ENCODE peak calls at places on chromosome 18, in seven cellular contexts. V is CD4-positive, alpha-beta T cell; T is endothelial cell; I is omental fat pad; S is stomach; F is lung; M is dorsolateral prefrontal cortex. G is an unnamed sample.

GRCh38 chr18:11505993-11506392 is 103.4 kb upstream of the SLC35G4 start:
- DNase-seq in F (no peak), I (no peak), V (no peak), T (no peak), S (no peak), M (no peak), G (no peak)

GRCh38 chr18:11259421-11259820 is 110.1 kb upstream of the PIEZO2 start:
- DNase-seq in F (peak; percentile 35), I (no peak), V (no peak), S (no peak), T (peak; percentile 21), M (no peak), G (no peak)

GRCh38 chr18:59419386-59419785 is 60.3 kb upstream of the LMAN1 start:
- DNase-seq in T (no peak), F (no peak), S (no peak), I (no peak), V (no peak), M (no peak), G (no peak)

GRCh38 chr18:29651121-29651675 is 1391.3 kb downstream of the DSC3 start:
- DNase-seq in I (no peak), F (no peak), V (no peak), S (no peak), T (no peak), M (no peak), G (no peak)

GRCh38 chr18:73119574-73119973 is 251.8 kb upstream of the NETO1 start:
- DNase-seq in T (no peak), V (no peak), I (no peak), S (no peak), M (no peak), F (no peak), G (no peak)

GRCh38 chr18:40935423-40935822 is 1019.6 kb upstream of the PIK3C3 start:
- DNase-seq in S (no peak), I (no peak), M (no peak), T (peak; percentile 25), F (no peak), V (no peak), G (no peak)

GRCh38 chr18:51030537-51031258 is 685 bp downstream of the SMAD4 start:
- DNase-seq in V (peak; percentile 56), I (peak; percentile 50), F (peak; percentile 70), T (peak; percentile 68), M (peak; percentile 52), S (peak; percentile 76), G (peak; percentile 51)

GRCh38 chr18:8326763-8327394 is 282.4 kb upstream of the RAB12 start:
- DNase-seq in V (no peak), M (no peak), I (no peak), F (no peak), T (no peak), S (no peak), G (no peak)

GRCh38 chr18:59697236-59697932 is at the start of gene CCBE1:
- DNase-seq in I (peak; percentile 56), F (peak; percentile 69), T (peak; percentile 89), M (peak; percentile 46), S (peak; percentile 79), V (no peak), G (no peak)

GRCh38 chr18:47260138-47260923 is 8.9 kb upstream of the SKOR2 start:
- DNase-seq in T (peak; percentile 90), I (no peak), S (peak; percentile 31), F (peak; percentile 49), V (no peak), M (no peak), G (no peak)

GRCh38 chr18:12091742-12092141 is 1.9 kb upstream of the ANKRD62 start:
- DNase-seq in M (no peak), S (no peak), T (no peak), I (no peak), V (no peak), F (no peak), G (no peak)

GRCh38 chr18:51107082-51107481 is 77.1 kb downstream of the SMAD4 start:
- DNase-seq in I (no peak), V (no peak), S (no peak), T (no peak), F (no peak), M (no peak), G (peak; percentile 72)

GRCh38 chr18:74498712-74499629 is 2.8 kb downstream of the CNDP2 start:
- DNase-seq in F (peak; percentile 82), T (no peak), V (peak; percentile 74), S (peak; percentile 72), I (peak; percentile 31), M (no peak), G (peak; percentile 84)

GRCh38 chr18:286515-287310 is 18.9 kb upstream of the THOC1 start:
- DNase-seq in M (no peak), V (no peak), F (no peak), I (no peak), T (no peak), S (no peak), G (no peak)

GRCh38 chr18:32714571-32715148 is 58.2 kb downstream of the KLHL14 start:
- DNase-seq in S (peak; percentile 36), I (no peak), F (peak; percentile 34), M (peak; percentile 41), T (peak; percentile 68), V (no peak), G (no peak)
- TF ChIP-seq CTCF in S (no peak), I (no peak), F (peak; percentile 6), M (peak; percentile 62), T (peak; percentile 79), V (peak; percentile 51), G (peak; percentile 42)

GRCh38 chr18:43648002-43648401 is 370.7 kb upstream of the SYT4 start:
- DNase-seq in I (no peak), M (no peak), S (no peak), F (no peak), T (no peak), V (no peak), G (no peak)
- TF ChIP-seq CTCF in I (no peak), M (no peak), S (no peak), F (no peak), T (no peak), V (no peak), G (no peak)

GRCh38 chr18:45733535-45733934 is 9.6 kb downstream of the SLC14A1 start:
- DNase-seq in T (no peak), F (no peak), S (no peak), M (no peak), I (no peak), V (no peak), G (no peak)
- TF ChIP-seq CTCF in T (no peak), F (no peak), S (no peak), M (no peak), I (no peak), V (no peak), G (no peak)

DNA sequence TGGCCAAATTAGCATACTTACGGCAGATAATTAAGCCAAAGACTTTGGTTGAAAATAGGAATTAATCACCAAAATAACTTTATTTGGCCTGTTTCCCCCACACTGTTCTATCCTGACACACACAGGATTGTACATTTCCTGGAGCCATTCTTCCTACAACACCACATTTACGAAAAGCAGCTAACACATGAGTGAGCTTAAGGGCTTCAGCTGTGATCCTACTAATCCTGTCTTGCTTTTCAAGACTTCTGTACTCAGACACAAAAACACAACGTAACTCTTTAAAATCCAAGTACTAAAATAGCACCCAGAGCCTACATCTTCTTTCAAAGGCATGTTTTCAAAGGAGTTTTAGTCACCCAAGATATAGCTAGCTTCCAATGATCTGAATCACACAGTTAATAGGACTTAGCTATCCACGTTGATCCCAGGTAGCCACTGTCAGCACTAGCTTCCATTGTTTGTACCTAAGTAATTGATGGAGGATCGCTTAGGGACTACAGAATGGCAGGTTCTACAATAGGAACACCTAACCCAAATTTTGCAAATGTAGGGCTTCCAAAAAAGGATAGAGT is 42.8 kb upstream of the TTC39C start:
- DNase-seq in S (no peak), M (no peak), V (no peak), T (no peak), F (no peak), I (no peak), G (no peak)
- TF ChIP-seq CTCF in S (no peak), M (no peak), V (no peak), T (no peak), F (no peak), I (no peak), G (no peak)

GRCh38 chr18:57447154-57447621 is 12.0 kb downstream of the ONECUT2 start:
- DNase-seq in M (no peak), V (no peak), F (no peak), S (no peak), I (no peak), T (peak; percentile 92), G (no peak)
- TF ChIP-seq CTCF in M (no peak), V (no peak), F (no peak), S (no peak), I (no peak), T (peak; percentile 44), G (no peak)

GRCh38 chr18:79379251-79379905 is 16.4 kb upstream of the NFATC1 start:
- DNase-seq in S (no peak), M (no peak), V (no peak), I (no peak), T (no peak), F (no peak), G (no peak)
- TF ChIP-seq CTCF in S (no peak), M (no peak), V (peak; percentile 21), I (no peak), T (no peak), F (no peak), G (peak; percentile 20)

DNA sequence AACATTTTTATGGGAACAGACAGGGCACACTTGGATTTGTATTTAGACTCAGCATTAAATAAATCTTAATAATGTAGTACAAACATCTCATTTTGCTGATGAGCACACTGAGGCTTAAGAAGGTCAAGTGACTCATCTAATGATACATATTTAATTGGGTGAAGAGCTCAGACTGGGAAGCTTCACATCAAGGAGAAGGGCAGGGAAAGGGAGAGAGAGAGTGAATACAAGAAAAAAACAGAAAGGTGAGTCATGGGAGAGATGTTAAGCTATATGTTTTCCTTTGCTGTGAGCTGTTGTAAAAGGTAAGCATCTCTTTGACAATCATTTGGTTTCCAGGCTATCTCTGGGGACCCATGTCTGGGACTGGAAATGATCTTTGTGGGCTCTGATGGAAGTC is 277.8 kb downstream of the SETBP1 start:
- DNase-seq in T (no peak), F (no peak), V (no peak), M (no peak), I (no peak), S (no peak), G (no peak)
- TF ChIP-seq CTCF in T (no peak), F (no peak), V (no peak), M (no peak), I (no peak), S (no peak), G (no peak)

DNA sequence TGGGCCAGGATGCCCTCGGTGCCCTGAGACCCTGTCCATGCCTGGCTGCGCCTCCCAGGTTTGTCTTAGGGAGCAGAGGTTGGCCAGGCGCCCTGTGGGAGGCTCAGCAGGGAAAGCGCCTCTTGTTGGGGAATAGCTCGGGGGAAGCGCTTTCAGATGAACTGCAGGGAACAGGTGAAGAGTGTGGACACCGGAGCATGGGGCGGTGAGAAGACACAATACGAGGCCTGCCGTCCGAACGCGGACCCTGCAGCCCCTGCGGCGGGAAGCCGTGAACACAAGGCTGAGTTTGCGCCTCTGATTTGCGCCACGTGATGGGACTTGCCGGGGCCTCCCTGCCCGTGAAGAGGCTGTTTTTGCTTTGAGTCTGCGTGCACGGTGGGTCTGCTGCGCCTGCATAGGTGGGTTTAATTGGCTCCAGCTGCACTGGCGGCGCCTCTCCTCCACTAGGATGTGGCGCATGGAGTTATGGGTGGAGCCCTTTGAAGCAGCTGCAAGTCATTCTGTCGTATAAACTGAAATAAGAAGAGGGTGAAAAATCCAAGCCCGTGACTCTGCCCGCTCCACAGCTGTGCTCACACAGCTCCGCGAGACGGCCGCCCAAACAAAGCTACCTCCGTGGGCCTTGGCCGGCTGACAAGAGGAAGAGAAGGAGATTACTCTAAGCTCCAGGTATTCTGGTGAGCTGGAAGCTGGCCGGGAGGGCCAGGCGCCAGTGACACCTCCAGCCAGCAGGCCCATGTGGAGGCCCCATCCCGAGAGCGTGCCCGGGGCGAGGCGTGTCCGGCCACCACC is 103.5 kb upstream of the CTDP1 start:
- DNase-seq in S (peak; percentile 78), V (no peak), F (no peak), M (peak; percentile 35), T (no peak), I (peak; percentile 18), G (no peak)
- TF ChIP-seq CTCF in S (no peak), V (no peak), F (no peak), M (no peak), T (no peak), I (no peak), G (no peak)